ENCODE peak calls at places on chromosomes 6 and 20, in seven cellular contexts. One of them, this sample, is unnamed.

GRCh38 chr6:45808041-45808440 is 207.6 kb downstream of the CLIC5 start:
- DNase-seq in GM20000: no peak
- DNase-seq in SW 1271: no peak
- DNase-seq in PC-9: no peak
- DNase-seq in activated CD8-positive, alpha-beta memory T cell treated with anti-CD3 and anti-CD28 coated beads for 1 hour: no peak
- DNase-seq in mucosa of gallbladder: no peak
- DNase-seq in activated CD4-positive, alpha-beta T cell treated with anti-CD3 and anti-CD28 coated beads, Interleukin-2, amount 50 U/mL, for 1 hour: no peak
- DNase-seq in this sample: no peak

GRCh38 chr6:170062209-170062903 is 228.5 kb downstream of the DLL1 start:
- DNase-seq in GM20000: no peak
- DNase-seq in SW 1271: no peak
- DNase-seq in activated CD4-positive, alpha-beta T cell treated with anti-CD3 and anti-CD28 coated beads, Interleukin-2, amount 50 U/mL, for 1 hour: no peak
- DNase-seq in activated CD8-positive, alpha-beta memory T cell treated with anti-CD3 and anti-CD28 coated beads for 1 hour: no peak
- DNase-seq in mucosa of gallbladder: no peak
- DNase-seq in PC-9: no peak
- DNase-seq in this sample: no peak

GRCh38 chr20:63636752-63637633 is 10.1 kb upstream of the GMEB2 start:
- DNase-seq in PC-9: no peak
- DNase-seq in GM20000: no peak
- DNase-seq in mucosa of gallbladder: no peak
- DNase-seq in activated CD4-positive, alpha-beta T cell treated with anti-CD3 and anti-CD28 coated beads, Interleukin-2, amount 50 U/mL, for 1 hour: no peak
- DNase-seq in SW 1271: no peak
- DNase-seq in activated CD8-positive, alpha-beta memory T cell treated with anti-CD3 and anti-CD28 coated beads for 1 hour: no peak
- DNase-seq in this sample: no peak

GRCh38 chr6:118588626-118589025 is 40.5 kb downstream of the PLN start:
- DNase-seq in GM20000: no peak
- DNase-seq in PC-9: no peak
- DNase-seq in activated CD4-positive, alpha-beta T cell treated with anti-CD3 and anti-CD28 coated beads, Interleukin-2, amount 50 U/mL, for 1 hour: no peak
- DNase-seq in SW 1271: no peak
- DNase-seq in activated CD8-positive, alpha-beta memory T cell treated with anti-CD3 and anti-CD28 coated beads for 1 hour: no peak
- DNase-seq in mucosa of gallbladder: no peak
- DNase-seq in this sample: no peak

GRCh38 chr6:108627692-108628565 is 67.2 kb downstream of the FOXO3 start:
- DNase-seq in activated CD4-positive, alpha-beta T cell treated with anti-CD3 and anti-CD28 coated beads, Interleukin-2, amount 50 U/mL, for 1 hour: no peak
- DNase-seq in SW 1271: no peak
- DNase-seq in GM20000: no peak
- DNase-seq in PC-9: no peak
- DNase-seq in mucosa of gallbladder: no peak
- DNase-seq in activated CD8-positive, alpha-beta memory T cell treated with anti-CD3 and anti-CD28 coated beads for 1 hour: no peak
- DNase-seq in this sample: no peak

GRCh38 chr20:29878777-29879442 is 1378.6 kb upstream of the DEFB115 start:
- DNase-seq in mucosa of gallbladder: no peak
- DNase-seq in activated CD4-positive, alpha-beta T cell treated with anti-CD3 and anti-CD28 coated beads, Interleukin-2, amount 50 U/mL, for 1 hour: no peak
- DNase-seq in GM20000: no peak
- DNase-seq in PC-9: no peak
- DNase-seq in activated CD8-positive, alpha-beta memory T cell treated with anti-CD3 and anti-CD28 coated beads for 1 hour: no peak
- DNase-seq in SW 1271: no peak
- DNase-seq in this sample: peak

GRCh38 chr6:154615483-154616025 is 105.1 kb upstream of the CNKSR3 start:
- DNase-seq in GM20000: no peak
- DNase-seq in activated CD4-positive, alpha-beta T cell treated with anti-CD3 and anti-CD28 coated beads, Interleukin-2, amount 50 U/mL, for 1 hour: no peak
- DNase-seq in PC-9: peak
- DNase-seq in SW 1271: no peak
- DNase-seq in mucosa of gallbladder: peak
- DNase-seq in activated CD8-positive, alpha-beta memory T cell treated with anti-CD3 and anti-CD28 coated beads for 1 hour: no peak
- DNase-seq in this sample: no peak

GRCh38 chr20:40232288-40232687 is 456.7 kb downstream of the MAFB start:
- DNase-seq in SW 1271: no peak
- DNase-seq in activated CD8-positive, alpha-beta memory T cell treated with anti-CD3 and anti-CD28 coated beads for 1 hour: no peak
- DNase-seq in GM20000: no peak
- DNase-seq in activated CD4-positive, alpha-beta T cell treated with anti-CD3 and anti-CD28 coated beads, Interleukin-2, amount 50 U/mL, for 1 hour: no peak
- DNase-seq in PC-9: no peak
- DNase-seq in mucosa of gallbladder: no peak
- DNase-seq in this sample: no peak

GRCh38 chr20:47304287-47304686 is 52.2 kb downstream of the ZMYND8 start:
- DNase-seq in SW 1271: no peak
- DNase-seq in activated CD8-positive, alpha-beta memory T cell treated with anti-CD3 and anti-CD28 coated beads for 1 hour: no peak
- DNase-seq in PC-9: no peak
- DNase-seq in mucosa of gallbladder: no peak
- DNase-seq in GM20000: no peak
- DNase-seq in activated CD4-positive, alpha-beta T cell treated with anti-CD3 and anti-CD28 coated beads, Interleukin-2, amount 50 U/mL, for 1 hour: no peak
- DNase-seq in this sample: no peak

GRCh38 chr20:11564491-11564890 is 353.2 kb upstream of the BTBD3 start:
- DNase-seq in SW 1271: no peak
- DNase-seq in GM20000: no peak
- DNase-seq in activated CD8-positive, alpha-beta memory T cell treated with anti-CD3 and anti-CD28 coated beads for 1 hour: no peak
- DNase-seq in mucosa of gallbladder: no peak
- DNase-seq in PC-9: no peak
- DNase-seq in activated CD4-positive, alpha-beta T cell treated with anti-CD3 and anti-CD28 coated beads, Interleukin-2, amount 50 U/mL, for 1 hour: no peak
- DNase-seq in this sample: no peak

GRCh38 chr6:35911871-35912653 is 8.8 kb downstream of the SRPK1 start:
- DNase-seq in SW 1271: no peak
- DNase-seq in activated CD8-positive, alpha-beta memory T cell treated with anti-CD3 and anti-CD28 coated beads for 1 hour: no peak
- DNase-seq in mucosa of gallbladder: no peak
- DNase-seq in activated CD4-positive, alpha-beta T cell treated with anti-CD3 and anti-CD28 coated beads, Interleukin-2, amount 50 U/mL, for 1 hour: no peak
- DNase-seq in GM20000: no peak
- DNase-seq in PC-9: no peak
- DNase-seq in this sample: no peak

GRCh38 chr6:40425192-40425919 is 161.8 kb downstream of the LRFN2 start:
- DNase-seq in PC-9: no peak
- DNase-seq in GM20000: no peak
- DNase-seq in activated CD4-positive, alpha-beta T cell treated with anti-CD3 and anti-CD28 coated beads, Interleukin-2, amount 50 U/mL, for 1 hour: no peak
- DNase-seq in activated CD8-positive, alpha-beta memory T cell treated with anti-CD3 and anti-CD28 coated beads for 1 hour: no peak
- DNase-seq in mucosa of gallbladder: no peak
- DNase-seq in SW 1271: no peak
- DNase-seq in this sample: no peak

GRCh38 chr6:19892250-19892649 is 55.1 kb downstream of the ID4 start:
- DNase-seq in mucosa of gallbladder: no peak
- DNase-seq in GM20000: no peak
- DNase-seq in SW 1271: no peak
- DNase-seq in activated CD4-positive, alpha-beta T cell treated with anti-CD3 and anti-CD28 coated beads, Interleukin-2, amount 50 U/mL, for 1 hour: no peak
- DNase-seq in activated CD8-positive, alpha-beta memory T cell treated with anti-CD3 and anti-CD28 coated beads for 1 hour: no peak
- DNase-seq in PC-9: peak
- DNase-seq in this sample: no peak

GRCh38 chr6:22737331-22737730 is 168.0 kb downstream of the HDGFL1 start:
- DNase-seq in activated CD4-positive, alpha-beta T cell treated with anti-CD3 and anti-CD28 coated beads, Interleukin-2, amount 50 U/mL, for 1 hour: no peak
- DNase-seq in mucosa of gallbladder: peak
- DNase-seq in activated CD8-positive, alpha-beta memory T cell treated with anti-CD3 and anti-CD28 coated beads for 1 hour: no peak
- DNase-seq in GM20000: no peak
- DNase-seq in PC-9: peak
- DNase-seq in SW 1271: no peak
- DNase-seq in this sample: peak

GRCh38 chr6:12280458-12280857 is 9.7 kb upstream of the EDN1 start:
- DNase-seq in mucosa of gallbladder: no peak
- DNase-seq in GM20000: no peak
- DNase-seq in activated CD8-positive, alpha-beta memory T cell treated with anti-CD3 and anti-CD28 coated beads for 1 hour: no peak
- DNase-seq in SW 1271: no peak
- DNase-seq in activated CD4-positive, alpha-beta T cell treated with anti-CD3 and anti-CD28 coated beads, Interleukin-2, amount 50 U/mL, for 1 hour: no peak
- DNase-seq in PC-9: peak
- DNase-seq in this sample: no peak

GRCh38 chr6:130500693-130501092 is 134.9 kb downstream of the TMEM200A start:
- DNase-seq in GM20000: no peak
- DNase-seq in activated CD4-positive, alpha-beta T cell treated with anti-CD3 and anti-CD28 coated beads, Interleukin-2, amount 50 U/mL, for 1 hour: no peak
- DNase-seq in mucosa of gallbladder: no peak
- DNase-seq in PC-9: peak
- DNase-seq in SW 1271: no peak
- DNase-seq in activated CD8-positive, alpha-beta memory T cell treated with anti-CD3 and anti-CD28 coated beads for 1 hour: no peak
- DNase-seq in this sample: no peak

GRCh38 chr6:48998574-48998973 is 464.5 kb downstream of the MMUT start:
- DNase-seq in activated CD4-positive, alpha-beta T cell treated with anti-CD3 and anti-CD28 coated beads, Interleukin-2, amount 50 U/mL, for 1 hour: no peak
- DNase-seq in activated CD8-positive, alpha-beta memory T cell treated with anti-CD3 and anti-CD28 coated beads for 1 hour: no peak
- DNase-seq in mucosa of gallbladder: no peak
- DNase-seq in GM20000: no peak
- DNase-seq in PC-9: no peak
- DNase-seq in SW 1271: no peak
- DNase-seq in this sample: no peak

GRCh38 chr20:39133205-39133604 is 171.1 kb downstream of the DHX35 start:
- DNase-seq in activated CD8-positive, alpha-beta memory T cell treated with anti-CD3 and anti-CD28 coated beads for 1 hour: no peak
- DNase-seq in GM20000: no peak
- DNase-seq in SW 1271: no peak
- DNase-seq in activated CD4-positive, alpha-beta T cell treated with anti-CD3 and anti-CD28 coated beads, Interleukin-2, amount 50 U/mL, for 1 hour: no peak
- DNase-seq in PC-9: no peak
- DNase-seq in mucosa of gallbladder: no peak
- DNase-seq in this sample: no peak

GRCh38 chr20:59728722-59729430 is 124.5 kb downstream of the PHACTR3 start:
- DNase-seq in GM20000: no peak
- DNase-seq in activated CD8-positive, alpha-beta memory T cell treated with anti-CD3 and anti-CD28 coated beads for 1 hour: no peak
- DNase-seq in mucosa of gallbladder: no peak
- DNase-seq in SW 1271: no peak
- DNase-seq in PC-9: no peak
- DNase-seq in activated CD4-positive, alpha-beta T cell treated with anti-CD3 and anti-CD28 coated beads, Interleukin-2, amount 50 U/mL, for 1 hour: no peak
- DNase-seq in this sample: no peak

GRCh38 chr20:17233621-17234020 is 6.8 kb downstream of the PCSK2 start:
- DNase-seq in GM20000: no peak
- DNase-seq in activated CD4-positive, alpha-beta T cell treated with anti-CD3 and anti-CD28 coated beads, Interleukin-2, amount 50 U/mL, for 1 hour: no peak
- DNase-seq in mucosa of gallbladder: no peak
- DNase-seq in activated CD8-positive, alpha-beta memory T cell treated with anti-CD3 and anti-CD28 coated beads for 1 hour: no peak
- DNase-seq in SW 1271: no peak
- DNase-seq in PC-9: no peak
- DNase-seq in this sample: no peak

GRCh38 chr6:36840471-36841461 is 1.5 kb upstream of the CPNE5 start:
- DNase-seq in activated CD4-positive, alpha-beta T cell treated with anti-CD3 and anti-CD28 coated beads, Interleukin-2, amount 50 U/mL, for 1 hour: peak
- DNase-seq in SW 1271: no peak
- DNase-seq in mucosa of gallbladder: no peak
- DNase-seq in GM20000: peak
- DNase-seq in activated CD8-positive, alpha-beta memory T cell treated with anti-CD3 and anti-CD28 coated beads for 1 hour: no peak
- DNase-seq in PC-9: no peak
- DNase-seq in this sample: no peak

GRCh38 chr6:51147756-51148155 is 329.1 kb downstream of the TFAP2B start:
- DNase-seq in GM20000: no peak
- DNase-seq in PC-9: no peak
- DNase-seq in mucosa of gallbladder: no peak
- DNase-seq in activated CD8-positive, alpha-beta memory T cell treated with anti-CD3 and anti-CD28 coated beads for 1 hour: no peak
- DNase-seq in SW 1271: no peak
- DNase-seq in activated CD4-positive, alpha-beta T cell treated with anti-CD3 and anti-CD28 coated beads, Interleukin-2, amount 50 U/mL, for 1 hour: no peak
- DNase-seq in this sample: no peak

GRCh38 chr6:160156842-160157241 is 35.2 kb downstream of the SLC22A1 start:
- DNase-seq in mucosa of gallbladder: no peak
- DNase-seq in activated CD8-positive, alpha-beta memory T cell treated with anti-CD3 and anti-CD28 coated beads for 1 hour: no peak
- DNase-seq in GM20000: no peak
- DNase-seq in activated CD4-positive, alpha-beta T cell treated with anti-CD3 and anti-CD28 coated beads, Interleukin-2, amount 50 U/mL, for 1 hour: no peak
- DNase-seq in PC-9: no peak
- DNase-seq in SW 1271: no peak
- DNase-seq in this sample: no peak

GRCh38 chr6:128327890-128328289 is 192.5 kb downstream of the PTPRK start:
- DNase-seq in GM20000: peak
- DNase-seq in mucosa of gallbladder: no peak
- DNase-seq in SW 1271: no peak
- DNase-seq in activated CD4-positive, alpha-beta T cell treated with anti-CD3 and anti-CD28 coated beads, Interleukin-2, amount 50 U/mL, for 1 hour: peak
- DNase-seq in activated CD8-positive, alpha-beta memory T cell treated with anti-CD3 and anti-CD28 coated beads for 1 hour: no peak
- DNase-seq in PC-9: no peak
- DNase-seq in this sample: peak

GRCh38 chr6:129641344-129641743 is 68.6 kb downstream of the ARHGAP18 start:
- DNase-seq in activated CD4-positive, alpha-beta T cell treated with anti-CD3 and anti-CD28 coated beads, Interleukin-2, amount 50 U/mL, for 1 hour: no peak
- DNase-seq in activated CD8-positive, alpha-beta memory T cell treated with anti-CD3 and anti-CD28 coated beads for 1 hour: no peak
- DNase-seq in PC-9: no peak
- DNase-seq in GM20000: no peak
- DNase-seq in mucosa of gallbladder: no peak
- DNase-seq in SW 1271: no peak
- DNase-seq in this sample: no peak

GRCh38 chr20:50596694-50597021 is 86.5 kb downstream of the PTPN1 start:
- DNase-seq in SW 1271: no peak
- DNase-seq in mucosa of gallbladder: no peak
- DNase-seq in activated CD4-positive, alpha-beta T cell treated with anti-CD3 and anti-CD28 coated beads, Interleukin-2, amount 50 U/mL, for 1 hour: no peak
- DNase-seq in PC-9: no peak
- DNase-seq in GM20000: no peak
- DNase-seq in activated CD8-positive, alpha-beta memory T cell treated with anti-CD3 and anti-CD28 coated beads for 1 hour: no peak
- DNase-seq in this sample: no peak

GRCh38 chr20:50652702-50653294 is 38.5 kb downstream of the RIPOR3 start:
- DNase-seq in SW 1271: no peak
- DNase-seq in GM20000: no peak
- DNase-seq in activated CD8-positive, alpha-beta memory T cell treated with anti-CD3 and anti-CD28 coated beads for 1 hour: no peak
- DNase-seq in mucosa of gallbladder: no peak
- DNase-seq in PC-9: no peak
- DNase-seq in activated CD4-positive, alpha-beta T cell treated with anti-CD3 and anti-CD28 coated beads, Interleukin-2, amount 50 U/mL, for 1 hour: no peak
- DNase-seq in this sample: peak

GRCh38 chr6:106063448-106063850 is 22.7 kb upstream of the PRDM1 start:
- DNase-seq in activated CD8-positive, alpha-beta memory T cell treated with anti-CD3 and anti-CD28 coated beads for 1 hour: no peak
- DNase-seq in SW 1271: no peak
- DNase-seq in mucosa of gallbladder: no peak
- DNase-seq in GM20000: no peak
- DNase-seq in activated CD4-positive, alpha-beta T cell treated with anti-CD3 and anti-CD28 coated beads, Interleukin-2, amount 50 U/mL, for 1 hour: no peak
- DNase-seq in PC-9: no peak
- DNase-seq in this sample: no peak

GRCh38 chr20:38321959-38322598 is 18.1 kb downstream of the BPI start:
- DNase-seq in mucosa of gallbladder: peak
- DNase-seq in activated CD4-positive, alpha-beta T cell treated with anti-CD3 and anti-CD28 coated beads, Interleukin-2, amount 50 U/mL, for 1 hour: no peak
- DNase-seq in GM20000: no peak
- DNase-seq in PC-9: peak
- DNase-seq in activated CD8-positive, alpha-beta memory T cell treated with anti-CD3 and anti-CD28 coated beads for 1 hour: no peak
- DNase-seq in SW 1271: peak
- DNase-seq in this sample: peak

GRCh38 chr6:32151885-32152311 is at the start of gene PRRT1:
- DNase-seq in activated CD8-positive, alpha-beta memory T cell treated with anti-CD3 and anti-CD28 coated beads for 1 hour: no peak
- DNase-seq in GM20000: no peak
- DNase-seq in mucosa of gallbladder: no peak
- DNase-seq in activated CD4-positive, alpha-beta T cell treated with anti-CD3 and anti-CD28 coated beads, Interleukin-2, amount 50 U/mL, for 1 hour: no peak
- DNase-seq in PC-9: no peak
- DNase-seq in SW 1271: no peak
- DNase-seq in this sample: no peak

GRCh38 chr6:157911278-157911677 is 70.4 kb upstream of the SYNJ2 start:
- DNase-seq in activated CD8-positive, alpha-beta memory T cell treated with anti-CD3 and anti-CD28 coated beads for 1 hour: no peak
- DNase-seq in PC-9: no peak
- DNase-seq in GM20000: no peak
- DNase-seq in activated CD4-positive, alpha-beta T cell treated with anti-CD3 and anti-CD28 coated beads, Interleukin-2, amount 50 U/mL, for 1 hour: no peak
- DNase-seq in SW 1271: no peak
- DNase-seq in mucosa of gallbladder: no peak
- DNase-seq in this sample: no peak

GRCh38 chr6:97656236-97656635 is 373.2 kb upstream of the MMS22L start:
- DNase-seq in SW 1271: no peak
- DNase-seq in PC-9: no peak
- DNase-seq in mucosa of gallbladder: no peak
- DNase-seq in activated CD8-positive, alpha-beta memory T cell treated with anti-CD3 and anti-CD28 coated beads for 1 hour: no peak
- DNase-seq in GM20000: no peak
- DNase-seq in activated CD4-positive, alpha-beta T cell treated with anti-CD3 and anti-CD28 coated beads, Interleukin-2, amount 50 U/mL, for 1 hour: no peak
- DNase-seq in this sample: no peak

GRCh38 chr6:149766156-149766768 is 16.7 kb downstream of the PCMT1 start:
- DNase-seq in GM20000: no peak
- DNase-seq in activated CD8-positive, alpha-beta memory T cell treated with anti-CD3 and anti-CD28 coated beads for 1 hour: no peak
- DNase-seq in PC-9: no peak
- DNase-seq in activated CD4-positive, alpha-beta T cell treated with anti-CD3 and anti-CD28 coated beads, Interleukin-2, amount 50 U/mL, for 1 hour: no peak
- DNase-seq in mucosa of gallbladder: no peak
- DNase-seq in SW 1271: no peak
- DNase-seq in this sample: no peak

GRCh38 chr6:164929155-164929977 is 380.0 kb downstream of the C6orf118 start:
- DNase-seq in SW 1271: no peak
- DNase-seq in PC-9: no peak
- DNase-seq in activated CD4-positive, alpha-beta T cell treated with anti-CD3 and anti-CD28 coated beads, Interleukin-2, amount 50 U/mL, for 1 hour: no peak
- DNase-seq in mucosa of gallbladder: no peak
- DNase-seq in activated CD8-positive, alpha-beta memory T cell treated with anti-CD3 and anti-CD28 coated beads for 1 hour: no peak
- DNase-seq in GM20000: no peak
- DNase-seq in this sample: no peak

GRCh38 chr6:118810420-118811027 is 83.4 kb upstream of the ASF1A start:
- DNase-seq in mucosa of gallbladder: peak
- DNase-seq in activated CD4-positive, alpha-beta T cell treated with anti-CD3 and anti-CD28 coated beads, Interleukin-2, amount 50 U/mL, for 1 hour: peak
- DNase-seq in PC-9: no peak
- DNase-seq in GM20000: peak
- DNase-seq in SW 1271: no peak
- DNase-seq in activated CD8-positive, alpha-beta memory T cell treated with anti-CD3 and anti-CD28 coated beads for 1 hour: peak
- DNase-seq in this sample: peak

GRCh38 chr6:77180367-77180766 is 282.9 kb downstream of the HTR1B start:
- DNase-seq in activated CD8-positive, alpha-beta memory T cell treated with anti-CD3 and anti-CD28 coated beads for 1 hour: no peak
- DNase-seq in PC-9: no peak
- DNase-seq in GM20000: no peak
- DNase-seq in activated CD4-positive, alpha-beta T cell treated with anti-CD3 and anti-CD28 coated beads, Interleukin-2, amount 50 U/mL, for 1 hour: no peak
- DNase-seq in SW 1271: no peak
- DNase-seq in mucosa of gallbladder: no peak
- DNase-seq in this sample: no peak

GRCh38 chr20:40893610-40894242 is 134.9 kb upstream of the TOP1 start:
- DNase-seq in SW 1271: no peak
- DNase-seq in activated CD8-positive, alpha-beta memory T cell treated with anti-CD3 and anti-CD28 coated beads for 1 hour: no peak
- DNase-seq in GM20000: no peak
- DNase-seq in activated CD4-positive, alpha-beta T cell treated with anti-CD3 and anti-CD28 coated beads, Interleukin-2, amount 50 U/mL, for 1 hour: no peak
- DNase-seq in mucosa of gallbladder: no peak
- DNase-seq in PC-9: no peak
- DNase-seq in this sample: no peak

GRCh38 chr20:25461766-25462165 is 54.3 kb downstream of the GINS1 start:
- DNase-seq in activated CD4-positive, alpha-beta T cell treated with anti-CD3 and anti-CD28 coated beads, Interleukin-2, amount 50 U/mL, for 1 hour: no peak
- DNase-seq in mucosa of gallbladder: no peak
- DNase-seq in activated CD8-positive, alpha-beta memory T cell treated with anti-CD3 and anti-CD28 coated beads for 1 hour: no peak
- DNase-seq in PC-9: no peak
- DNase-seq in SW 1271: no peak
- DNase-seq in GM20000: no peak
- DNase-seq in this sample: peak

This sample was measured in GM12865.